ENCODE peak calls at places on chromosome 18, in four cellular contexts. I, A, C and Q are unnamed samples.

GRCh38 chr18:9552189-9552588 is 62.2 kb downstream of the PPP4R1 start:
- DNase-seq in A (no peak), I (peak; percentile 22), C (no peak), Q (no peak)

GRCh38 chr18:6370886-6371635 is 43.6 kb downstream of the L3MBTL4 start:
- DNase-seq in A (no peak), C (no peak), I (no peak), Q (no peak)

GRCh38 chr18:3594760-3595241 is 144.8 kb downstream of the TGIF1 start:
- DNase-seq in I (peak; percentile 76), A (no peak), C (no peak), Q (peak; percentile 70)

GRCh38 chr18:44839239-44839666 is 158.6 kb downstream of the SETBP1 start:
- DNase-seq in A (peak; percentile 38), I (peak; percentile 58), C (peak; percentile 18), Q (peak; percentile 72)

GRCh38 chr18:61770279-61770678 is 122.5 kb downstream of the RNF152 start:
- DNase-seq in A (no peak), C (no peak), I (no peak), Q (no peak)

GRCh38 chr18:67310826-67311225 is 205.7 kb downstream of the DSEL start:
- DNase-seq in C (no peak), A (no peak), I (no peak), Q (peak; percentile 6)

GRCh38 chr18:76426738-76427305 is 68.2 kb downstream of the ZNF516 start:
- DNase-seq in I (peak; percentile 33), A (peak; percentile 82), C (peak; percentile 43), Q (peak; percentile 39)

GRCh38 chr18:11607897-11608296 is 1.5 kb upstream of the SLC35G4 start:
- DNase-seq in C (no peak), I (no peak), A (no peak), Q (no peak)

GRCh38 chr18:36441872-36442271 is 144.4 kb downstream of the FHOD3 start:
- DNase-seq in I (peak; percentile 80), A (no peak), C (no peak), Q (peak; percentile 78)

GRCh38 chr18:61551586-61551985 is 218.4 kb downstream of the CDH20 start:
- DNase-seq in I (peak; percentile 88), A (peak; percentile 49), C (peak; percentile 65), Q (peak; percentile 88)

GRCh38 chr18:11293794-11294193 is 144.4 kb upstream of the PIEZO2 start:
- DNase-seq in A (no peak), C (no peak), I (no peak), Q (no peak)

GRCh38 chr18:59273936-59274928 is 978 bp upstream of the RAX start:
- DNase-seq in I (no peak), A (peak; percentile 60), C (no peak), Q (no peak)

GRCh38 chr18:66760559-66760958 is 156.7 kb upstream of the CDH19 start:
- DNase-seq in I (no peak), C (no peak), A (no peak), Q (no peak)

GRCh38 chr18:62282188-62282629 is 42.9 kb upstream of the TNFRSF11A start:
- DNase-seq in C (no peak), I (no peak), A (no peak), Q (no peak)

GRCh38 chr18:53795610-53796009 is 428.9 kb downstream of the MBD2 start:
- DNase-seq in I (no peak), C (no peak), A (no peak), Q (no peak)

GRCh38 chr18:6251084-6251483 is 163.6 kb downstream of the L3MBTL4 start:
- DNase-seq in A (no peak), I (no peak), C (no peak), Q (no peak)

GRCh38 chr18:63544017-63544416 is 1.8 kb downstream of the SERPINB12 start:
- DNase-seq in A (no peak), C (no peak), I (no peak), Q (no peak)

GRCh38 chr18:21241224-21242131 is 554 bp upstream of the GREB1L start:
- DNase-seq in I (peak; percentile 48), C (peak; percentile 52), A (peak; percentile 55), Q (peak; percentile 12)

GRCh38 chr18:50748243-50749229 is 71.3 kb downstream of the MRO start:
- DNase-seq in I (peak; percentile 29), A (peak; percentile 73), C (peak; percentile 56), Q (no peak)

GRCh38 chr18:50745946-50746345 is 73.9 kb downstream of the MRO start:
- DNase-seq in I (no peak), A (no peak), C (no peak), Q (no peak)

GRCh38 chr18:50742947-50743346 is 76.9 kb downstream of the MRO start:
- DNase-seq in A (no peak), C (no peak), I (no peak), Q (no peak)

GRCh38 chr18:50747849-50748242 is 72.0 kb downstream of the MRO start:
- DNase-seq in A (no peak), C (no peak), I (no peak), Q (no peak)

DNA sequence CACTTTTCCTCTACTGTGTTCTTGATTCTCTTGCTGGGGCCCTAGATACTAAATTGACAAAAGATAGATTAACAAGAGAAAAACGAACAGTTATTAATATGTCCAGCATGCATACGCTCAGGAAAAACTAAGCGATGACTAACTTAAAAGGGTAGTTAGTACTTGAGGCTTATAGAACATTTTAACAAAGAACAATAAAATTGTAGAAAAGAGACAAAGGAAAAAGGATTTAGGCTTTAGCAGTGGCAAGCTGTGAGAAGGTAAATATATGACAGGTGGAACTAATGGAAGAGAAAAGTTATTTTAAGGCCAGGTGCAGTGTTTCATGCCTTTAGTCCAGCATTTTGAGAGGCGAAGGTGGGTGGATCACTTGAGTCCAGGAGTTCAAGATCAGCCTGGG is 75.6 kb downstream of the MRO start:
- DNase-seq in C (no peak), A (no peak), I (no peak), Q (no peak)
- H2AK5ac ChIP-seq in C (no peak overlapping the region), A (no peak overlapping the region), I (no peak overlapping the region), Q (no peak overlapping the region)

GRCh38 chr18:58208207-58208944 is 164.3 kb downstream of the NEDD4L start:
- DNase-seq in A (no peak), C (no peak), I (no peak), Q (peak; percentile 84)
- H3K14ac ChIP-seq in A (no peak overlapping the region), C (no peak overlapping the region), I (no peak overlapping the region), Q (no peak overlapping the region)

DNA sequence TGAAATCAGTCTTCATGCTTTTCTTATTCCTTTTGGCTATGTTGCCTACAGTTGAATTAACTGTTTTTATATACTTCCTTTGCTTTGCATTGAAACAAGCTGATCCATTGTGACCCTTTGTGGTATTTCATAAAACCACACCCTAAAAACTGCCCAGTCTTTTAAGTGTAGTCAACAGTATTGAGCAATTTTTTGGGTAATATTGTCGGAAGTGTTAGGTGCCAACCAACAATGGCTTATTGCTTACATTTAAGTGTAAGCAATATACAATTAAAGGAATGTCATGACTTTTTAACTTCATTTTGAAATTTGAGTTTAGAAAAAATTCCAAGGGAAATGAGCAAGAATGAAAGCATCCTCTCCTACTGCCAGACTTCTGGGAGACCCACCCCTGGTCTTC is 174.1 kb downstream of the NEDD4L start:
- DNase-seq in I (no peak), C (no peak), A (no peak), Q (no peak)
- H2AK5ac ChIP-seq in I (no peak overlapping the region), C (no peak overlapping the region), A (no peak overlapping the region), Q (no peak overlapping the region)

GRCh38 chr18:7447629-7448028 is 119.5 kb upstream of the PTPRM start:
- DNase-seq in I (no peak), A (no peak), C (no peak), Q (peak; percentile 5)
- H3K14ac ChIP-seq in I (no peak overlapping the region), A (no peak overlapping the region), C (no peak overlapping the region), Q (no peak overlapping the region)

GRCh38 chr18:25097119-25098114 is 254.5 kb downstream of the ZNF521 start:
- DNase-seq in A (no peak), C (no peak), I (no peak), Q (peak; percentile 67)
- H2AK5ac ChIP-seq in A (no peak overlapping the region), C (no peak overlapping the region), I (no peak overlapping the region), Q (no peak overlapping the region)

GRCh38 chr18:2441544-2441943 is 129.8 kb downstream of the METTL4 start:
- DNase-seq in I (peak; percentile 18), A (no peak), C (no peak), Q (no peak)
- H3K14ac ChIP-seq in I (no peak overlapping the region), A (no peak overlapping the region), C (no peak overlapping the region), Q (no peak overlapping the region)

GRCh38 chr18:49678440-49678839 is 116.6 kb downstream of the LIPG start:
- DNase-seq in I (no peak), A (no peak), C (no peak), Q (no peak)
- H2AK5ac ChIP-seq in I (no peak overlapping the region), A (no peak overlapping the region), C (no peak overlapping the region), Q (no peak overlapping the region)

GRCh38 chr18:40313030-40313642 is 1641.9 kb upstream of the PIK3C3 start:
- DNase-seq in A (no peak), C (no peak), I (no peak), Q (no peak)
- H3K14ac ChIP-seq in A (no peak overlapping the region), C (no peak overlapping the region), I (no peak overlapping the region), Q (no peak overlapping the region)

GRCh38 chr18:8506251-8507049 is 102.8 kb upstream of the RAB12 start:
- DNase-seq in I (no peak), A (no peak), C (no peak), Q (no peak)

GRCh38 chr18:8507881-8508280 is 101.4 kb upstream of the RAB12 start:
- DNase-seq in I (no peak), A (no peak), C (no peak), Q (no peak)

GRCh38 chr18:8505036-8505435 is 104.2 kb upstream of the RAB12 start:
- DNase-seq in C (no peak), A (no peak), I (no peak), Q (no peak)

GRCh38 chr18:8507361-8507760 is 101.9 kb upstream of the RAB12 start:
- DNase-seq in C (no peak), A (no peak), I (peak; percentile 3), Q (no peak)

GRCh38 chr18:8508320-8508719 is 100.9 kb upstream of the RAB12 start:
- DNase-seq in A (no peak), I (no peak), C (no peak), Q (no peak)
- H2AK5ac ChIP-seq in A (no peak overlapping the region), I (no peak overlapping the region), C (no peak overlapping the region), Q (no peak overlapping the region)